ENCODE peak calls at places on chromosomes 11 and 22, in six cellular contexts. One of them, this sample, is unnamed. For H3K27me3 and H3K9me3, the result is how much of the 10 kb centered on the place peaks cover.

GRCh38 chr11:94834931-94835330 is 66.8 kb downstream of the AMOTL1 start:
- DNase-seq in testis: no peak
- DNase-seq in heart right ventricle: no peak
- DNase-seq in esophagus squamous epithelium: no peak
- DNase-seq in heart left ventricle: no peak
- DNase-seq in cardiac muscle cell: peak
- DNase-seq in this sample: peak

GRCh38 chr11:48141475-48142100 is 75.0 kb upstream of the OR4B1 start:
- DNase-seq in testis: peak
- DNase-seq in heart right ventricle: no peak
- DNase-seq in esophagus squamous epithelium: no peak
- DNase-seq in heart left ventricle: no peak
- DNase-seq in cardiac muscle cell: peak
- DNase-seq in this sample: no peak

GRCh38 chr11:68843052-68843561 is 1.4 kb upstream of the CPT1A start:
- DNase-seq in testis: no peak
- DNase-seq in heart right ventricle: no peak
- DNase-seq in esophagus squamous epithelium: no peak
- DNase-seq in heart left ventricle: no peak
- DNase-seq in cardiac muscle cell: peak
- DNase-seq in this sample: no peak

GRCh38 chr11:65718964-65719492 is 1.6 kb downstream of the RNASEH2C start:
- DNase-seq in testis: peak
- DNase-seq in heart right ventricle: no peak
- DNase-seq in esophagus squamous epithelium: no peak
- DNase-seq in heart left ventricle: no peak
- DNase-seq in cardiac muscle cell: peak
- DNase-seq in this sample: peak

GRCh38 chr11:643366-643765 is 6.3 kb downstream of the DRD4 start:
- DNase-seq in testis: no peak
- DNase-seq in heart right ventricle: no peak
- DNase-seq in esophagus squamous epithelium: no peak
- DNase-seq in heart left ventricle: no peak
- DNase-seq in cardiac muscle cell: no peak
- DNase-seq in this sample: no peak

GRCh38 chr11:130313383-130314183 is 1.1 kb downstream of the ZBTB44 start:
- DNase-seq in testis: no peak
- DNase-seq in heart right ventricle: no peak
- DNase-seq in esophagus squamous epithelium: no peak
- DNase-seq in heart left ventricle: no peak
- DNase-seq in cardiac muscle cell: peak
- DNase-seq in this sample: no peak

GRCh38 chr11:68074584-68075352 is 35.9 kb downstream of the TCIRG1 start:
- DNase-seq in testis: no peak
- DNase-seq in heart right ventricle: no peak
- DNase-seq in esophagus squamous epithelium: no peak
- DNase-seq in heart left ventricle: no peak
- DNase-seq in cardiac muscle cell: no peak
- DNase-seq in this sample: no peak

GRCh38 chr11:44189986-44190882 is 94.8 kb downstream of the EXT2 start:
- DNase-seq in testis: no peak
- DNase-seq in heart right ventricle: no peak
- DNase-seq in esophagus squamous epithelium: no peak
- DNase-seq in heart left ventricle: no peak
- DNase-seq in cardiac muscle cell: peak
- DNase-seq in this sample: no peak

GRCh38 chr11:128777369-128778011 is 83.6 kb downstream of the FLI1 start:
- DNase-seq in testis: no peak
- DNase-seq in heart right ventricle: no peak
- DNase-seq in esophagus squamous epithelium: no peak
- DNase-seq in heart left ventricle: no peak
- DNase-seq in cardiac muscle cell: no peak
- DNase-seq in this sample: no peak

GRCh38 chr22:31089101-31090100 is 8.3 kb downstream of the SMTN start:
- DNase-seq in testis: peak
- DNase-seq in heart right ventricle: peak
- DNase-seq in esophagus squamous epithelium: no peak
- DNase-seq in heart left ventricle: peak
- DNase-seq in cardiac muscle cell: peak
- DNase-seq in this sample: no peak

GRCh38 chr22:31945478-31945815 is 1.1 kb downstream of the YWHAH start:
- DNase-seq in testis: no peak
- DNase-seq in heart right ventricle: no peak
- DNase-seq in esophagus squamous epithelium: no peak
- DNase-seq in heart left ventricle: no peak
- DNase-seq in cardiac muscle cell: no peak
- DNase-seq in this sample: no peak

GRCh38 chr11:2126520-2127085 is 12.6 kb downstream of the IGF2 start:
- DNase-seq in testis: no peak
- DNase-seq in heart right ventricle: no peak
- DNase-seq in esophagus squamous epithelium: no peak
- DNase-seq in heart left ventricle: peak
- DNase-seq in cardiac muscle cell: no peak
- DNase-seq in this sample: no peak

GRCh38 chr11:44776840-44777536 is 50.2 kb downstream of the TSPAN18 start:
- DNase-seq in testis: no peak
- DNase-seq in heart right ventricle: no peak
- DNase-seq in esophagus squamous epithelium: no peak
- DNase-seq in heart left ventricle: no peak
- DNase-seq in cardiac muscle cell: no peak
- DNase-seq in this sample: no peak

GRCh38 chr11:33804471-33804870 is 30.2 kb upstream of the FBXO3 start:
- DNase-seq in testis: no peak
- DNase-seq in heart right ventricle: no peak
- DNase-seq in esophagus squamous epithelium: no peak
- DNase-seq in heart left ventricle: no peak
- DNase-seq in cardiac muscle cell: no peak
- DNase-seq in this sample: no peak
- H3K27me3 ChIP-seq in testis: under half
- H3K27me3 ChIP-seq in heart right ventricle: under half
- H3K27me3 ChIP-seq in esophagus squamous epithelium: under half
- H3K27me3 ChIP-seq in heart left ventricle: under half
- H3K27me3 ChIP-seq in cardiac muscle cell: half or more
- H3K27me3 ChIP-seq in this sample: under half

DNA sequence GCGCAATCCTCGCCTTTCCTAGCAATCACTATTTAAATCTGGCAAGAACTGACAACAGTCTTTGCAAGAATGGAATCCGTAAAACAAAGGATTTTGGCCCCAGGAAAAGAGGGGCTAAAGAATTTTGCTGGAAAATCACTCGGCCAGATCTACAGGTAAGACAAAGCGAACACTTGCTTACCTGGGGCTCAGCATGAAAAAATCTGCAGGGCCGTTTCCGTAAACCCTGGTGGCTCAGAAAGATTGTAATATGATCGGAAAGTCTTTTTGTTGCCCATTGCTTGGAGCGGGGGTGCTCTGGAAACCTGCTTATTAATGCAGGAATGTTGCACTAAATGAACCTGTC is 257 bp downstream of the SLC17A6 start:
- DNase-seq in testis: no peak
- DNase-seq in heart right ventricle: no peak
- DNase-seq in esophagus squamous epithelium: no peak
- DNase-seq in heart left ventricle: no peak
- DNase-seq in cardiac muscle cell: no peak
- DNase-seq in this sample: no peak
- H3K4me3 ChIP-seq in testis: no peak
- H3K4me3 ChIP-seq in heart right ventricle: no peak
- H3K4me3 ChIP-seq in esophagus squamous epithelium: no peak
- H3K4me3 ChIP-seq in heart left ventricle: no peak
- H3K4me3 ChIP-seq in cardiac muscle cell: no peak
- H3K4me3 ChIP-seq in this sample: no peak

GRCh38 chr11:55497068-55497467 is 57.2 kb upstream of the OR4C15 start:
- DNase-seq in testis: no peak
- DNase-seq in heart right ventricle: no peak
- DNase-seq in esophagus squamous epithelium: no peak
- DNase-seq in heart left ventricle: peak
- DNase-seq in cardiac muscle cell: no peak
- DNase-seq in this sample: no peak
- H3K9me3 ChIP-seq in testis: under half
- H3K9me3 ChIP-seq in heart right ventricle: half or more
- H3K9me3 ChIP-seq in esophagus squamous epithelium: under half
- H3K9me3 ChIP-seq in heart left ventricle: under half
- H3K9me3 ChIP-seq in cardiac muscle cell: under half
- H3K9me3 ChIP-seq in this sample: under half

GRCh38 chr22:44292521-44292920 is 20.2 kb downstream of the SHISAL1 start:
- DNase-seq in testis: no peak
- DNase-seq in heart right ventricle: no peak
- DNase-seq in esophagus squamous epithelium: no peak
- DNase-seq in heart left ventricle: no peak
- DNase-seq in cardiac muscle cell: no peak
- DNase-seq in this sample: no peak

GRCh38 chr22:44293034-44293433 is 19.7 kb downstream of the SHISAL1 start:
- DNase-seq in testis: no peak
- DNase-seq in heart right ventricle: no peak
- DNase-seq in esophagus squamous epithelium: no peak
- DNase-seq in heart left ventricle: no peak
- DNase-seq in cardiac muscle cell: no peak
- DNase-seq in this sample: no peak

GRCh38 chr22:44297662-44298061 is 15.1 kb downstream of the SHISAL1 start:
- DNase-seq in testis: no peak
- DNase-seq in heart right ventricle: no peak
- DNase-seq in esophagus squamous epithelium: no peak
- DNase-seq in heart left ventricle: no peak
- DNase-seq in cardiac muscle cell: no peak
- DNase-seq in this sample: no peak

GRCh38 chr22:44298331-44299087 is 14.2 kb downstream of the SHISAL1 start:
- DNase-seq in testis: peak
- DNase-seq in heart right ventricle: no peak
- DNase-seq in esophagus squamous epithelium: no peak
- DNase-seq in heart left ventricle: no peak
- DNase-seq in cardiac muscle cell: no peak
- DNase-seq in this sample: peak

DNA sequence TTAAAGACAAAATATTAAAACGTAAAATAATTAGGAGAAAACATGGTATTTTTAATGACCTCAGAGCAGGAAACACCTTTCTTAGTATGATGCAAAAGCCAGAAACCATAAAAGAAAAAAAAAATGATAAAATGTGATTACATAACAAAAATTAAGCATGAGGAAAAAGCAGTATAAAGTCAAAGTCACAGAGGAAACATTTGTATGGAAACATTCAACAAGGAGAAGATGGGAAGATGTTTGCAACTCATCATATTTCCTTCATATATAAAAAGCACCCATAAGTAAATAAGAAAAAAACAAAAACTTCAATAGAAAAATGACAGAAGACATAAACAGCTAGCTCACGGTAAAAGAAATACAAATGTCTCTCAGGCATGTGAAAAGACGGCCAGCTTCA is 17.3 kb downstream of the SHISAL1 start:
- DNase-seq in testis: no peak
- DNase-seq in heart right ventricle: no peak
- DNase-seq in esophagus squamous epithelium: no peak
- DNase-seq in heart left ventricle: no peak
- DNase-seq in cardiac muscle cell: no peak
- DNase-seq in this sample: no peak
- H3K27me3 ChIP-seq in testis: under half
- H3K27me3 ChIP-seq in heart right ventricle: under half
- H3K27me3 ChIP-seq in esophagus squamous epithelium: under half
- H3K27me3 ChIP-seq in heart left ventricle: under half
- H3K27me3 ChIP-seq in cardiac muscle cell: under half
- H3K27me3 ChIP-seq in this sample: under half

GRCh38 chr22:50544078-50544745 is 1.5 kb upstream of the KLHDC7B start:
- DNase-seq in testis: peak
- DNase-seq in heart right ventricle: peak
- DNase-seq in esophagus squamous epithelium: no peak
- DNase-seq in heart left ventricle: peak
- DNase-seq in cardiac muscle cell: peak
- DNase-seq in this sample: no peak
- H3K4me3 ChIP-seq in testis: no peak
- H3K4me3 ChIP-seq in heart right ventricle: peak
- H3K4me3 ChIP-seq in esophagus squamous epithelium: peak
- H3K4me3 ChIP-seq in heart left ventricle: peak
- H3K4me3 ChIP-seq in cardiac muscle cell: no peak
- H3K4me3 ChIP-seq in this sample: no peak

GRCh38 chr11:35974878-35975578 is 31.2 kb downstream of the LDLRAD3 start:
- DNase-seq in testis: no peak
- DNase-seq in heart right ventricle: no peak
- DNase-seq in esophagus squamous epithelium: no peak
- DNase-seq in heart left ventricle: no peak
- DNase-seq in cardiac muscle cell: no peak
- DNase-seq in this sample: no peak
- H3K9me3 ChIP-seq in testis: under half
- H3K9me3 ChIP-seq in heart right ventricle: under half
- H3K9me3 ChIP-seq in esophagus squamous epithelium: under half
- H3K9me3 ChIP-seq in heart left ventricle: under half
- H3K9me3 ChIP-seq in cardiac muscle cell: under half
- H3K9me3 ChIP-seq in this sample: under half

DNA sequence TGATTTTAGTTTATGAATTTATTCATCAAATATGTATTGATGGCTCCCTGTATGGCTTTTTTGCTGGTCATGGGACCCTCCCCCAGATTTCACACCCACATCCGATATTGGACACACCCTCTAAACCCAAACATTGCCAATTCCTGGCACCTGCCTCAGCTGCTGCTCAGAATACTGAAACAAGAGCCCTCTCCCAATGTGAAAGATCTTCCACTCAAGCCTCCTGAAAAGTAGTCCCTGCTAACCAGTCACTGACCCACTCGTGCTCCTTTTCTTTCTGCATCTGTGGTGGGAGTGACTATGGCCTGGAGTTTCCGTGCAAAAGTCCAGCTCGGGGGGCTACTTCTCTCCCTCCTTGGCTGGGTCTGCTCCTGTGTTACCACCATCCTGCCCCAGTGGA is at the start of gene CLDN25:
- DNase-seq in testis: no peak
- DNase-seq in heart right ventricle: no peak
- DNase-seq in esophagus squamous epithelium: no peak
- DNase-seq in heart left ventricle: no peak
- DNase-seq in cardiac muscle cell: no peak
- DNase-seq in this sample: no peak
- H3K27me3 ChIP-seq in testis: under half
- H3K27me3 ChIP-seq in heart right ventricle: under half
- H3K27me3 ChIP-seq in esophagus squamous epithelium: under half
- H3K27me3 ChIP-seq in heart left ventricle: under half
- H3K27me3 ChIP-seq in cardiac muscle cell: under half
- H3K27me3 ChIP-seq in this sample: under half

DNA sequence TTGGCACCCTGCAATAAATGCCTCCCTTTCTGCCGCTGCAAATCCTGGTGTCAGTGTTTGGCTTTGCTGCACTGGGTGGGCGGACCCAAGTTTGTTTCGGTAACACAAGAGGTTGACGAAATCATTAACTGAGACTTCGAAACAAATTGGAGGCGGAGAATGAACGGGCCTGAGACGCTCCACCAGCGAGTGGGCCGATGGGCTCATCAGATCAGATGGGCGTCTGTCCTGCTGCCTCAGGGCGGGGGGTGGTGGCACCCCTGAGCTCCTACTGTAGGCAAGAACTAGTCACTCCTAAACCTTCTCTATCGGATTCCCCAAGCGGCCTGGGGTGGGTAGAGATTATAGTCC is 918 bp upstream of the CAPN5 start:
- DNase-seq in testis: peak
- DNase-seq in heart right ventricle: no peak
- DNase-seq in esophagus squamous epithelium: no peak
- DNase-seq in heart left ventricle: no peak
- DNase-seq in cardiac muscle cell: peak
- DNase-seq in this sample: no peak
- H3K4me3 ChIP-seq in testis: peak
- H3K4me3 ChIP-seq in heart right ventricle: peak
- H3K4me3 ChIP-seq in esophagus squamous epithelium: peak
- H3K4me3 ChIP-seq in heart left ventricle: peak
- H3K4me3 ChIP-seq in cardiac muscle cell: peak
- H3K4me3 ChIP-seq in this sample: peak

GRCh38 chr22:17477401-17477833 is 85.9 kb upstream of the SLC25A18 start:
- DNase-seq in testis: no peak
- DNase-seq in heart right ventricle: peak
- DNase-seq in esophagus squamous epithelium: no peak
- DNase-seq in heart left ventricle: peak
- DNase-seq in cardiac muscle cell: peak
- DNase-seq in this sample: peak
- H3K9me3 ChIP-seq in testis: under half
- H3K9me3 ChIP-seq in heart right ventricle: under half
- H3K9me3 ChIP-seq in esophagus squamous epithelium: under half
- H3K9me3 ChIP-seq in heart left ventricle: under half
- H3K9me3 ChIP-seq in cardiac muscle cell: under half
- H3K9me3 ChIP-seq in this sample: under half

This sample was measured in MG63.